ENCODE peak calls at places on chromosomes 16 and 17, in four cellular contexts. O is foreskin fibroblast, Z is fibroblast of pulmonary artery, L is Peyer's patch. J is an unnamed sample.

GRCh38 chr17:58415371-58416055 is 1.8 kb downstream of the RNF43 start:
- DNase-seq in Z (no peak), L (peak), O (no peak), J (peak)

GRCh38 chr16:4780235-4780634 is 7.9 kb downstream of the SEPTIN12 start:
- DNase-seq in Z (no peak), L (no peak), O (no peak), J (no peak)

GRCh38 chr16:53129281-53130192 is 74.7 kb downstream of the CHD9 start:
- DNase-seq in L (no peak), Z (peak), O (no peak), J (no peak)

GRCh38 chr16:53404959-53405358 is 29.3 kb upstream of the RBL2 start:
- DNase-seq in O (no peak), Z (peak), L (no peak), J (no peak)

GRCh38 chr17:63911657-63912100 is 621 bp upstream of the CSHL1 start:
- DNase-seq in O (no peak), Z (peak), L (no peak), J (peak)

GRCh38 chr17:11305524-11305923 is 64.5 kb downstream of the SHISA6 start:
- DNase-seq in L (no peak), O (no peak), Z (no peak), J (no peak)

GRCh38 chr17:45267436-45268055 is 5.7 kb upstream of the SPATA32 start:
- DNase-seq in Z (no peak), O (no peak), L (no peak), J (no peak)

GRCh38 chr16:27446721-27447120 is 44.7 kb downstream of the IL21R start:
- DNase-seq in O (no peak), L (peak), Z (no peak), J (no peak)

GRCh38 chr16:54677551-54677950 is 253.1 kb upstream of the IRX5 start:
- DNase-seq in L (no peak), O (no peak), Z (no peak), J (no peak)

GRCh38 chr17:47257651-47258339 is 4.2 kb downstream of the ITGB3 start:
- DNase-seq in Z (peak), L (no peak), O (peak), J (no peak)

GRCh38 chr17:47808830-47809480 is 12.6 kb downstream of the OSBPL7 start:
- DNase-seq in Z (no peak), L (no peak), O (no peak), J (peak)

GRCh38 chr17:14461131-14461530 is 160.2 kb downstream of the HS3ST3B1 start:
- DNase-seq in O (no peak), Z (no peak), L (no peak), J (no peak)

GRCh38 chr17:68089881-68090280 is 54.3 kb downstream of the KPNA2 start:
- DNase-seq in L (no peak), O (no peak), Z (peak), J (peak)

GRCh38 chr17:8062807-8063483 is 24.1 kb downstream of the ALOX15B start:
- DNase-seq in Z (no peak), L (no peak), O (no peak), J (peak)

GRCh38 chr16:85722066-85722465 is 28.8 kb downstream of the C16orf74 start:
- DNase-seq in Z (no peak), L (no peak), O (no peak), J (no peak)

GRCh38 chr16:22945361-22945760 is 131.4 kb downstream of the HS3ST2 start:
- DNase-seq in Z (no peak), L (no peak), O (no peak), J (peak)

DNA sequence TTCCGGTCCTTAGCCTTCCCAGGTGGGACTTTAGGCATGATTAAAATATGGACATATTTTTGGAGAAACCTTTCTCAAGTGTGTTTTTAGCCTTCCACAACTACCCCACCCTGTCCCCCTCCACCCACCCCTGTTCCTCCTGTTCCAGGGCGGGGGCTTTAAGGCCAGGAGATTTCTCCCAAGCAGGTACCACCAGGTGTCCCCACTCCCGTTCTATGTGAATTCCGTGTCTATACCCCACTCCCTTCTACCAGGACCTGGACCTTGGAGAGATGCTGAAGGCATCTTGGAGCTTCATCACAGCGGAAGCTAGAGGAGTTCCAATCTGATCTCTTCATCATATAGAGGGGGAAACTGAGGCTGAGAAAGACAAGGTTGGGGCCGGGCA is 9.7 kb downstream of the CA4 start:
- DNase-seq in Z (no peak), O (no peak), L (no peak), J (no peak)
- TF ChIP-seq CTCF in Z (no peak), O (no peak), L (no peak), J (peak)

DNA sequence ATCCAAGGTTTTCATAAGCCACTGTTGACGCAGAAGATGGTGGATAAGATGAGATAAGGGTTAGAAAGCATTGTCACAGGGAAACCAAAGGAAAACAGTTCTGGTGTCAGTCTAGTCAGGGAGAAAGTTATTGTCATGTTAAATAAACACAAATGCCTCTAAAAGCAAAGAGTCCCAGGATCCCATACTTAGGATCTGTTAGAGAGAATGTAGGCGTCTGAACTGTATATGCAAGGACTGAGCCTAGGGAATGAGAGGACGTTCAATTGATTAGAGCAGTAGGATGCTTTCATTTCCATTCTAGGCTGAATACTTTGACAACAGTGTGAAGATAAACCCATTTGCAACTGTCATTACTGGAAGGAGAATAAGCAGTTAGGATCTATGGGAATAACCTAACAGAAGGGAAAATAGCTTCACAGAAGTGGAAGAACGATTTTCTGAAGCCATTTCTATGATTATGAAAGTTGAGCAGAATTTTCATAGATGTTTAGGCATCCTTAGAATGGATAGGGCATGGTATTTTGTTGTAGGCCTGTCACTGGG is 1149.1 kb upstream of the CDH8 start:
- DNase-seq in L (no peak), O (no peak), Z (no peak), J (no peak)
- TF ChIP-seq CTCF in L (no peak), O (no peak), Z (no peak), J (no peak)

GRCh38 chr16:10987361-10988163 is 43.2 kb downstream of the CLEC16A start:
- DNase-seq in L (no peak), O (no peak), Z (no peak), J (no peak)

GRCh38 chr16:10990378-10990777 is 46.0 kb downstream of the CLEC16A start:
- DNase-seq in Z (no peak), L (no peak), O (no peak), J (no peak)

GRCh38 chr16:10988879-10989278 is 44.5 kb downstream of the CLEC16A start:
- DNase-seq in Z (no peak), L (no peak), O (no peak), J (no peak)

GRCh38 chr16:10989494-10989893 is 45.1 kb downstream of the CLEC16A start:
- DNase-seq in O (no peak), Z (no peak), L (no peak), J (no peak)

DNA sequence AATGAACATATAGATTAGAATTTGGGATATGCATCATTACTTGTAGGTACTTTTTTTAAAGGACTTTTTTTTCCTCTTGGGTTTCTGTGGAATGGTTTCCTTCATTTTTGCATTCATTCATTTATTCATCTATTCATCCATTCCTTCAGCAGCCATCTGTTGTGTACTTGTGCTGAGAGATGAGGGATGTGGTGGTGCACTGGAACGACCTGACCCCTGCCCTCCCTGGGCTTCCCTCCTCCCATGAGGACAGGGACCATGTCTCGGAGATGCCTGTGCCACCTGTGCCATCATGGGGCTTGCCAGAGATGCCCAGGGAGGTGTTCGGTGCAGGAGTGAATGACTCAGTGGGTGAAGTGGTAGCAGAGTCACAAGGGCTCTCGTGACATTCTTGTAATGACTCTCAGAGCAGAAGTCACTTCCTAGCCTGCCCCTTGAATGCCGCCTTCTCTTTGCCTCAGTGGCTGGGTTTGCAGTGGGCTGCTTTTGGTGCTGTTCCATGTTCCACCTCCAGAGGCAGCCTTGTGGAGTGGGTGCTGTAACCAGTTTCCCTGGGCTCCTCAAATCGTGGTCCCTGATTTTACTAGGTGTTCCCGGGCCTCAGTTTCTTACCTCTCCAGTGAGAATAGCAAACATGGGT is 43.9 kb downstream of the CLEC16A start:
- DNase-seq in O (no peak), Z (no peak), L (no peak), J (peak)
- TF ChIP-seq CTCF in O (peak), Z (peak), L (peak), J (peak)

GRCh38 chr17:76051571-76051970 is 20.7 kb downstream of the SRP68 start:
- DNase-seq in O (no peak), L (no peak), Z (no peak), J (no peak)

GRCh38 chr17:76053230-76054111 is 18.8 kb downstream of the SRP68 start:
- DNase-seq in Z (peak), L (no peak), O (peak), J (no peak)

GRCh38 chr17:76051071-76051467 is 21.2 kb downstream of the SRP68 start:
- DNase-seq in L (no peak), O (no peak), Z (no peak), J (no peak)

GRCh38 chr17:76054112-76054476 is 18.2 kb downstream of the SRP68 start:
- DNase-seq in L (no peak), Z (peak), O (no peak), J (no peak)

GRCh38 chr17:76056882-76057281 is 15.4 kb downstream of the SRP68 start:
- DNase-seq in Z (no peak), L (no peak), O (no peak), J (no peak)
- TF ChIP-seq CTCF in Z (no peak), L (no peak), O (no peak), J (no peak)

J was measured in endodermal cell.